ENCODE peak calls at places on chromosomes 11 and 22, in ten cellular contexts. O is neural crest cell; Q is neural progenitor cell; G is mucosa of descending colon; Y is activated CD8-positive, alpha-beta T cell treated with anti-CD3 and anti-CD28 coated beads for 36 hours; A is H1; S is transverse colon; P is body of pancreas; D is CD8-positive, alpha-beta T cell; X is AG09309. I is an unnamed sample.

GRCh38 chr11:61439615-61440014 is 9.7 kb downstream of the SDHAF2 start:
- DNase-seq in X (no peak), G (no peak), O (no peak), A (no peak), P (no peak), Q (no peak), S (no peak), D (no peak), Y (no peak), I (no peak)

GRCh38 chr11:58292017-58292416 is 24.0 kb upstream of the OR10W1 start:
- DNase-seq in O (no peak), S (no peak), Q (no peak), A (no peak), G (no peak), D (no peak), P (no peak), Y (no peak), X (no peak), I (no peak)

GRCh38 chr22:46829140-46829891 is 66.9 kb downstream of the TBC1D22A start:
- DNase-seq in A (peak; percentile 16), Q (no peak), O (no peak), X (peak; percentile 85), S (no peak), Y (no peak), G (no peak), D (no peak), P (no peak), I (no peak)

GRCh38 chr11:1232328-1233321 is 9.8 kb downstream of the MUC5B start:
- DNase-seq in Q (no peak), O (no peak), X (no peak), S (peak; percentile 17), G (peak; percentile 27), Y (no peak), A (peak; percentile 39), P (no peak), D (no peak), I (no peak)

GRCh38 chr11:120709808-120710207 is 198.3 kb downstream of the GRIK4 start:
- DNase-seq in O (no peak), Y (no peak), X (no peak), P (no peak), D (no peak), Q (no peak), S (no peak), G (no peak), A (peak; percentile 13), I (peak; percentile 75)

GRCh38 chr11:17250561-17251350 is 25.8 kb upstream of the NUCB2 start:
- DNase-seq in G (no peak), O (no peak), Y (no peak), S (no peak), A (no peak), P (no peak), Q (no peak), X (no peak), D (no peak), I (no peak)

GRCh38 chr11:95147364-95147905 is 57.8 kb downstream of the ENDOD1 start:
- DNase-seq in A (no peak), Q (no peak), O (no peak), D (no peak), S (no peak), X (peak; percentile 41), Y (no peak), P (no peak), G (peak; percentile 21), I (no peak)

GRCh38 chr11:2931771-2932738 is 2.8 kb upstream of the PHLDA2 start:
- DNase-seq in O (no peak), Q (no peak), Y (no peak), P (peak; percentile 10), A (no peak), D (no peak), X (no peak), S (no peak), G (no peak), I (peak; percentile 30)

GRCh38 chr11:7251836-7252682 is at the start of gene SYT9:
- DNase-seq in P (peak; percentile 65), O (peak; percentile 53), D (no peak), A (peak; percentile 90), Q (peak; percentile 93), Y (peak; percentile 11), G (peak; percentile 43), X (no peak), S (peak; percentile 14), I (peak; percentile 56)

GRCh38 chr11:59754494-59754858 is 700 bp upstream of the STX3 start:
- DNase-seq in G (peak; percentile 50), S (peak; percentile 46), A (no peak), X (no peak), P (peak; percentile 31), D (peak; percentile 4), Q (peak; percentile 56), O (no peak), Y (peak; percentile 47), I (peak; percentile 58)

GRCh38 chr11:27390959-27391326 is 27.9 kb upstream of the CCDC34 start:
- DNase-seq in G (no peak), S (no peak), D (no peak), Q (no peak), X (peak; percentile 53), A (no peak), O (no peak), Y (no peak), P (no peak), I (no peak)

DNA sequence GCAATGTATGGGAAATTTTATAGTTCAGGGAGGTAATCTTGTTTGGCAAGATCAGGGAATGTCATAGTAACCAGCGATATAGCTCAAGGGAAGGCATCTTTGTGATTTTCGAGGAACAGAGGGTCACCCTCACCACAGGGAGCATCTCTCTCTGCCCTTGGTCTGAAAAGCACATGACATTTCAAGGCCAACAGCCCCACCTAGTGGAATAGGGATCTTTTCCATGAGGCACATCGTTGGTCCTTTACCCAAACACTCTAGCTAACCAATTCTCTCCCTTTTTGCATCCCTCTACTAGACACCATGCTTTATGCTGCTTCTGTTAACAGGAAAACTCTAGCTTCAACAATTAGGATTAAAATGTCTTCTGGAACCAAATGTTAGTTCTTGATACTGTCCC is 179.0 kb downstream of the GRM5 start:
- DNase-seq in X (no peak), S (peak; percentile 11), G (peak; percentile 64), A (peak; percentile 63), Y (peak; percentile 45), D (peak; percentile 13), Q (peak; percentile 70), P (no peak), O (peak; percentile 54), I (peak; percentile 2)
- TF ChIP-seq CTCF in X (peak; percentile 53), S (peak; percentile 35), G (no peak), A (peak; percentile 75), Y (no peak), D (peak; percentile 36), Q (peak; percentile 62), P (no peak), O (peak; percentile 63), I (peak; percentile 64)

GRCh38 chr11:47503227-47503626 is 49.7 kb downstream of the CELF1 start:
- DNase-seq in S (no peak), A (no peak), P (no peak), D (no peak), Y (no peak), O (no peak), G (no peak), X (no peak), Q (no peak), I (no peak)
- TF ChIP-seq CTCF in S (no peak), A (no peak), P (no peak), D (no peak), Y (no peak), O (no peak), G (no peak), X (no peak), Q (no peak), I (no peak)

DNA sequence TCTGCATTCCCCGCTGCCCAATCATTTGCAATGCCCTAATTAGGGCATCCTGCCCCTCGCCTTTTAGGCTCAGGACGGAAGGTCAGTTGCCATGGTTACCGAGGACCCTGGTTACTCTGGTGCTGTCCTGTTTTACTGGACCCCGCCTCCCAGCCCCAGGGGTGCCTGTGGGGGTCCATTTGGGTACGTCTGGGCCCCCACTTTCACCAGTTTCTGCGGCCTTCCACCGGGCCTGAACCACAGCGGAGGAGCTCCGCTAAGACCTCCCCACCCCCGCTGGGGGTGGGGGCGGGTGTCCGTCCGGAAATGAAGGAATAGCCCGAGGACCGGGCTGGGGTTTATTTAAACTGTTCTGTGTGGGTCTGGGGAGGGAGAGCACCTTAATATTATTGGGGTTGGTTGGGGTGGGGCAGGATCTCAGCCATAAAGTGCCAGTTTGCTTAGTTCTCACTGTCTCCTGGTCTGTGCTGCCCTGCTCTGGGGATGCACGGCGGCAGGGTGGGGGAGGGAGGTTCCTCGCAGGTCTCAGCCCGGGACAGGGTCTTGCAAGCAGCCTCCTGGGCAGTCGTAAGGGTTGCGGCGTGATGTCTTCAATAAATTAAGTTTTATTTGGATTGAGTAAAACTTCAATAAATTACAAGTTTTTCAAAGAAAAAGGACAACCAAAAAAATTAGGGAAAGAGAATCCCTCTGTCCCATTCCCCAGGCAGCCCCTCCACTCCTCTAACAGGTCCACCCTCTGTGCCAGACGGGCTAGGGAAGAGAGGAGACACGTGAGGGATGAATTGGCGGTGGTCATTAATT is 5.3 kb downstream of the PHOX2A start:
- DNase-seq in O (no peak), S (no peak), P (no peak), D (no peak), Q (no peak), G (no peak), X (no peak), A (no peak), Y (no peak), I (peak; percentile 34)
- TF ChIP-seq CTCF in O (no peak), S (no peak), P (no peak), D (no peak), Q (no peak), G (no peak), X (no peak), A (no peak), Y (no peak), I (no peak)

GRCh38 chr22:24925586-24926427 is 20.7 kb downstream of the LHFPL7 start:
- DNase-seq in P (no peak), Y (no peak), A (peak; percentile 61), D (no peak), O (no peak), X (no peak), S (no peak), Q (peak; percentile 12), G (no peak), I (no peak)

GRCh38 chr22:24926428-24926725 is 20.1 kb downstream of the LHFPL7 start:
- DNase-seq in D (no peak), X (no peak), P (no peak), Y (no peak), O (no peak), Q (no peak), G (no peak), S (no peak), A (no peak), I (no peak)

GRCh38 chr22:24930678-24931077 is 15.8 kb downstream of the LHFPL7 start:
- DNase-seq in Q (no peak), D (no peak), P (no peak), O (no peak), A (no peak), G (no peak), X (no peak), Y (no peak), S (no peak), I (no peak)

GRCh38 chr22:24926849-24927579 is 19.5 kb downstream of the LHFPL7 start:
- DNase-seq in X (no peak), D (no peak), G (no peak), Y (no peak), Q (no peak), P (no peak), S (no peak), A (no peak), O (no peak), I (no peak)

DNA sequence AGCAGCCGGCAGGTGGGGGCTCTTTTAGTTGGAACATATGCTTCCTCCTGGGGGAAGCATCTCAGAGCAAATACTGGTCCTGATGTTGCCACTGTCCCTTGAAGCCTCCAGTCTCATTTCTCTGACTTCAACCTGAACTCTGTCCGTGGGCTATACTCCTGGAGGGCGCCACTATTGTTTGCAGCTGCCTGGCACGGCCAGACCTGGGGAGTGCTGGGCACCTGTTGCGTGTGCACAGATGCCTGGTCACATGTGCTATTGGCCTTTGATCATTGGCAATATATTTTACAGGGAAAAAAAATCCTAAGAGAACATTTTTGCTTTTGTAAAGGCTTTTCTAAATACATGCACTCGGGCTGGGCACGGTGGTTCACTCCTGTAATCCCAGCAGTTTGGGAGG is 18.2 kb downstream of the LHFPL7 start:
- DNase-seq in G (no peak), P (no peak), Y (no peak), O (no peak), Q (no peak), A (no peak), D (no peak), S (no peak), X (no peak), I (no peak)
- TF ChIP-seq CTCF in G (no peak), P (no peak), Y (no peak), O (no peak), Q (no peak), A (no peak), D (no peak), S (no peak), X (no peak), I (no peak)